ENCODE peak calls at places on chromosomes 4 and X, in seven cellular contexts. One of them, this sample, is unnamed.

GRCh38 chr4:149486861-149487260 is 328.8 kb downstream of the IQCM start:
- DNase-seq in right lobe of liver: no peak
- DNase-seq in adrenal gland: no peak
- DNase-seq in Peyer's patch: no peak
- DNase-seq in heart left ventricle: no peak
- DNase-seq in HepG2: no peak
- DNase-seq in suprapubic skin: no peak
- DNase-seq in this sample: no peak

GRCh38 chr4:122700178-122700725 is 32.3 kb upstream of the BBS12 start:
- DNase-seq in Peyer's patch: peak
- DNase-seq in suprapubic skin: no peak
- DNase-seq in adrenal gland: peak
- DNase-seq in heart left ventricle: peak
- DNase-seq in HepG2: peak
- DNase-seq in right lobe of liver: peak
- DNase-seq in this sample: no peak

GRCh38 chrX:50470103-50471031 is at the start of gene DGKK:
- DNase-seq in adrenal gland: no peak
- DNase-seq in heart left ventricle: peak
- DNase-seq in Peyer's patch: no peak
- DNase-seq in right lobe of liver: peak
- DNase-seq in suprapubic skin: no peak
- DNase-seq in HepG2: peak
- DNase-seq in this sample: no peak

GRCh38 chrX:150507251-150507856 is 61.1 kb upstream of the MTM1 start:
- DNase-seq in right lobe of liver: no peak
- DNase-seq in adrenal gland: peak
- DNase-seq in Peyer's patch: peak
- DNase-seq in heart left ventricle: no peak
- DNase-seq in suprapubic skin: no peak
- DNase-seq in HepG2: no peak
- DNase-seq in this sample: peak

GRCh38 chr4:126611900-126612299 is 1020.9 kb upstream of the INTU start:
- DNase-seq in right lobe of liver: no peak
- DNase-seq in suprapubic skin: no peak
- DNase-seq in adrenal gland: no peak
- DNase-seq in heart left ventricle: no peak
- DNase-seq in HepG2: no peak
- DNase-seq in Peyer's patch: no peak
- DNase-seq in this sample: no peak

GRCh38 chr4:128177376-128177959 is 110.1 kb downstream of the PGRMC2 start:
- DNase-seq in right lobe of liver: no peak
- DNase-seq in HepG2: no peak
- DNase-seq in heart left ventricle: no peak
- DNase-seq in suprapubic skin: no peak
- DNase-seq in Peyer's patch: no peak
- DNase-seq in adrenal gland: no peak
- DNase-seq in this sample: no peak

GRCh38 chrX:50103866-50104566 is 96.8 kb downstream of the AKAP4 start:
- DNase-seq in right lobe of liver: no peak
- DNase-seq in HepG2: no peak
- DNase-seq in adrenal gland: peak
- DNase-seq in Peyer's patch: no peak
- DNase-seq in heart left ventricle: no peak
- DNase-seq in suprapubic skin: no peak
- DNase-seq in this sample: no peak

GRCh38 chrX:11597479-11597878 is 68.2 kb downstream of the ARHGAP6 start:
- DNase-seq in heart left ventricle: no peak
- DNase-seq in suprapubic skin: no peak
- DNase-seq in HepG2: no peak
- DNase-seq in right lobe of liver: no peak
- DNase-seq in Peyer's patch: no peak
- DNase-seq in adrenal gland: no peak
- DNase-seq in this sample: no peak

GRCh38 chr4:99651370-99651769 is 6.3 kb downstream of the C4orf54 start:
- DNase-seq in adrenal gland: no peak
- DNase-seq in heart left ventricle: no peak
- DNase-seq in right lobe of liver: no peak
- DNase-seq in Peyer's patch: no peak
- DNase-seq in HepG2: no peak
- DNase-seq in suprapubic skin: no peak
- DNase-seq in this sample: peak

GRCh38 chr4:126779446-126780166 is 853.2 kb upstream of the INTU start:
- DNase-seq in right lobe of liver: peak
- DNase-seq in suprapubic skin: no peak
- DNase-seq in adrenal gland: no peak
- DNase-seq in heart left ventricle: no peak
- DNase-seq in Peyer's patch: no peak
- DNase-seq in HepG2: no peak
- DNase-seq in this sample: no peak

GRCh38 chr4:122831515-122832196 is 5.0 kb downstream of the FGF2 start:
- DNase-seq in HepG2: no peak
- DNase-seq in suprapubic skin: no peak
- DNase-seq in right lobe of liver: no peak
- DNase-seq in Peyer's patch: no peak
- DNase-seq in heart left ventricle: no peak
- DNase-seq in adrenal gland: no peak
- DNase-seq in this sample: no peak

DNA sequence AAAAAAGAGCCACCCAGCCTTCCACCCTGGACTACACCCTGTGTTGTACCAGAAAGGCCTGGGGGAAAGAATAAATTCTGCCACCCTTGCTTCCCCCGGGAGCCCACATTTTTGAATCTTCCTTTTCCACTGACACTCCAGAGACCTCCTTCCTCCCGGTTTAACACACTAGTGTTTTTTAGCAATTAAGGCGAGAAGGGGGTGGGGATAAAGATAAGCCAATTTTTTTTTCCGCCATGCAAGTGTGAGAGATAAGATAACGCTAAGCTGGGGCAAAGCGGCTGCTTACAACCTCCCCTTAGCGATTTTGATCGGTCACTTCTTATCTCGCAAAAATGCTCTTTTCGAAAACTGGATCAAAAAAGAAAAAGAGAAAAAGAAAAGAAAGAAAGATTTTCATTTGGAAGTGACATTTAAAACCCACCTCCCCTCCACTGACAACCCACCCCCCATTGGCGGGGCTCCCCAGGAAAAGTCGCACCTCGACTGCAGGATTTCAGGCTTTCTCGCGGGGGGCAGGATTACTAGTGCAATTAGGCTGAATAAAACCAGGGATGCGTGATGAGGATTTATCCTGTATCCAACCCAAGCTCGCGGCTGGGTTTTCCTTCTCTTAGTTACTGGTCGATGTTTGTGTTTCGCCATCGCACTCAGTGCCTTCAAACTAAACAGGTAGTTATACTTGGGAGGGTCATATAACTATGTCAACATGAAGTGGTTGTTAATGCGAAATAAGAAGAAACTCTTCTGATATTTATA is 6.0 kb upstream of the BCOR start:
- DNase-seq in HepG2: no peak
- DNase-seq in Peyer's patch: no peak
- DNase-seq in adrenal gland: no peak
- DNase-seq in right lobe of liver: no peak
- DNase-seq in suprapubic skin: no peak
- DNase-seq in heart left ventricle: no peak
- DNase-seq in this sample: no peak
- H3K4me3 ChIP-seq in HepG2: no peak
- H3K4me3 ChIP-seq in Peyer's patch: peak
- H3K4me3 ChIP-seq in adrenal gland: no peak
- H3K4me3 ChIP-seq in right lobe of liver: no peak
- H3K4me3 ChIP-seq in suprapubic skin: no peak
- H3K4me3 ChIP-seq in heart left ventricle: no peak
- H3K4me3 ChIP-seq in this sample: no peak

GRCh38 chr4:15479089-15479912 is 9.6 kb downstream of the CC2D2A start:
- DNase-seq in right lobe of liver: peak
- DNase-seq in suprapubic skin: no peak
- DNase-seq in adrenal gland: peak
- DNase-seq in heart left ventricle: no peak
- DNase-seq in Peyer's patch: peak
- DNase-seq in HepG2: peak
- DNase-seq in this sample: no peak
- TF ChIP-seq POLR2A in right lobe of liver: no peak
- TF ChIP-seq POLR2A in suprapubic skin: no peak
- TF ChIP-seq POLR2A in adrenal gland: no peak
- TF ChIP-seq POLR2A in heart left ventricle: no peak
- TF ChIP-seq POLR2A in Peyer's patch: no peak
- TF ChIP-seq POLR2A in HepG2: peak
- TF ChIP-seq POLR2A in this sample: no peak

GRCh38 chr4:35912174-35912573 is 332.1 kb downstream of the ARAP2 start:
- DNase-seq in heart left ventricle: no peak
- DNase-seq in Peyer's patch: no peak
- DNase-seq in suprapubic skin: no peak
- DNase-seq in HepG2: no peak
- DNase-seq in adrenal gland: no peak
- DNase-seq in right lobe of liver: no peak
- DNase-seq in this sample: no peak
- H3K4me3 ChIP-seq in heart left ventricle: no peak
- H3K4me3 ChIP-seq in Peyer's patch: no peak
- H3K4me3 ChIP-seq in suprapubic skin: no peak
- H3K4me3 ChIP-seq in HepG2: no peak
- H3K4me3 ChIP-seq in adrenal gland: no peak
- H3K4me3 ChIP-seq in right lobe of liver: no peak
- H3K4me3 ChIP-seq in this sample: no peak

DNA sequence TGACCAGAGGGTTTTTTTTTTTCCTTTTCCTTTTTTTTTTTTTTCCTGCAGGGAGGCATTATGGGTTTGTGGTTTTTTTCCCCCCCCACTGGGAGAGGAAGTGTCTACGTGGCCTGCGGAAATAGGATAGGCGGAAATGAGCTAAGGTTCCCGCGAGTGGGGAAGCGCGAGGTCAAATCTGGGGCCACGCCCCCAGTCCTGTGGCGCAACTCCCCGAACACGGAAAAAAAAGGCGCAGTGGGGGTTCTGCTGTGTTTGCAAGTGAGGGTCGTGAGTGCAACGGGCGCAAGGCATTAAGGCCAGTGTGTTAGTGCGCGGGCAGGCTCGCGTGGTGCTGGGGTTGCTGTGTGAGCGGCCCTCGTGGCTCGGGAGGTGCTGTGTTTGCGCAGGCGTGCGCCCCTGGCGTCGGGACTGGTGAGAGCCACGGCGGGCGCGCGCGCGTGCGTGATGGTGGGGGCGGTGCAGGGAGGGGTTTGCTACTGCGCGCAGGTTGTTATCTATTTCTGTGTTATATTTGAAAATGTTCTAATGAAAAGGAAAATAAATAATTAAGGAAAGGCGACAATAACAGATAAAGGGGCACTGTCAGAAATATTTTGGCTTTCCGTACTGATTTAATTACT is 685 bp upstream of the MORF4L2 start:
- DNase-seq in right lobe of liver: peak
- DNase-seq in HepG2: no peak
- DNase-seq in suprapubic skin: peak
- DNase-seq in adrenal gland: peak
- DNase-seq in Peyer's patch: peak
- DNase-seq in heart left ventricle: peak
- DNase-seq in this sample: peak
- TF ChIP-seq POLR2A in right lobe of liver: peak
- TF ChIP-seq POLR2A in HepG2: peak
- TF ChIP-seq POLR2A in suprapubic skin: peak
- TF ChIP-seq POLR2A in adrenal gland: peak
- TF ChIP-seq POLR2A in Peyer's patch: peak
- TF ChIP-seq POLR2A in heart left ventricle: no peak
- TF ChIP-seq POLR2A in this sample: no peak

DNA sequence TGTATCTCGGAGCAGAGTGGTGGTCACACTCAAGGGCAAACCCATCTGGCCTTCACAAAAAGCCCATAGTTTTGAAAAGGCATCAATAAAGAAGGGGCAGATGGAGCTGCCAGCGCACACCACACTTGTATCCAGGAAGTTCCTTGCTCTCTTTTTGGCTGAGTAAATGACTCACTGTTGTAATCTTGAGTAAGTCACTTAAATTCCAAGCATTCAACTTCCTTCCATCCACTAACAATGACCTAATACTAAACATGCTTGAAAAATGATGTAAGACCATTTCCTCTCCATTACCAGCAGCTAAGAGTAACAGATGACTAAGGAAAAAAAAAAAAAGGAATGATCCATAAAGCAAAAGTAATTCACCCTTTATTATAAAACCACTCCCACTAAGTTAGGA is 32.4 kb upstream of the MYOZ2 start:
- DNase-seq in suprapubic skin: no peak
- DNase-seq in HepG2: peak
- DNase-seq in right lobe of liver: no peak
- DNase-seq in adrenal gland: no peak
- DNase-seq in Peyer's patch: no peak
- DNase-seq in heart left ventricle: no peak
- DNase-seq in this sample: no peak
- H3K4me3 ChIP-seq in suprapubic skin: no peak
- H3K4me3 ChIP-seq in HepG2: no peak
- H3K4me3 ChIP-seq in right lobe of liver: no peak
- H3K4me3 ChIP-seq in adrenal gland: no peak
- H3K4me3 ChIP-seq in Peyer's patch: no peak
- H3K4me3 ChIP-seq in heart left ventricle: no peak
- H3K4me3 ChIP-seq in this sample: no peak

DNA sequence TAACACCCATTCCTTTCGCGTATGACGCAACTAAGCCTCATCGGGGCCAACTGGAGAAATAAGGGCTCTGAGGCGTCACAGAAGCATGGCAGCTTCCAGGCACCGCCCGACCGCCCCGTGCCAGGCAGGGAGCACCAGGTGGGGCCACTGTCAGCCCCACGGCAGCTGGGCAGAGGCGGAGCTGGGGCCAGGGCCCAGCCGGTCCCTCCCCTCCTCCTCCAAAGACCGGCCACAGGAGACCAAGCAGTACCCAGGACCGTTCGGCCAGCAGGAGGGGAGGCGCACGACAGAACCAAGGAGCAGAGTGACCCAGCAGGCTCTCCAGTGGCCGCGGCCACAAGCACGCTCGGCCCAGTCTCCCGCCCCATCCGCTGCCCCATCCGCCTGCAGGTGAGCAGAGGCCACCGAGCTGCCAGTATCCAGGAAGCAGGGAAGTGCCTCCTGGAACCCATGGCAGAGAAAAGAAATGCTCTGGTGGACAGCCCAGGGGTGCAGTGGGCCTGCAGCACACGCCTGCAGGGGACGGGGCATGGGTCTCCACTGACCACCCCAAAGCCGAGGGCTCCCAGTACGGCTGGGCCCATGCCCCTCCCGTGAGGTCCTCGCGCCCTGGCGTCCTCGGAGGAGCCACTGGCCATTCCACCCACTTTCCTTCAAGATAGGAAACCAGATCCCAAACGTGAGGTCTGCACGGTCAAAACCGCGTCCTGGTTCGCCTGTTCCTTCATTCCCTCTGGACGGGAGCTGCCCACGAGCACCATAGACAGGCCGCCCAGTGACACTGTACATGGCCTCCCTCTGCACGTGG is 9.6 kb downstream of the CTBP1 start:
- DNase-seq in suprapubic skin: peak
- DNase-seq in Peyer's patch: peak
- DNase-seq in HepG2: no peak
- DNase-seq in heart left ventricle: peak
- DNase-seq in right lobe of liver: peak
- DNase-seq in adrenal gland: peak
- DNase-seq in this sample: no peak
- TF ChIP-seq POLR2A in suprapubic skin: no peak
- TF ChIP-seq POLR2A in Peyer's patch: no peak
- TF ChIP-seq POLR2A in HepG2: no peak
- TF ChIP-seq POLR2A in heart left ventricle: no peak
- TF ChIP-seq POLR2A in right lobe of liver: no peak
- TF ChIP-seq POLR2A in adrenal gland: no peak
- TF ChIP-seq POLR2A in this sample: no peak

GRCh38 chr4:41060352-41061318 is 153.7 kb downstream of the APBB2 start:
- DNase-seq in right lobe of liver: no peak
- DNase-seq in heart left ventricle: no peak
- DNase-seq in HepG2: no peak
- DNase-seq in Peyer's patch: no peak
- DNase-seq in adrenal gland: no peak
- DNase-seq in suprapubic skin: no peak
- DNase-seq in this sample: peak
- H3K4me3 ChIP-seq in right lobe of liver: no peak
- H3K4me3 ChIP-seq in heart left ventricle: no peak
- H3K4me3 ChIP-seq in HepG2: no peak
- H3K4me3 ChIP-seq in Peyer's patch: no peak
- H3K4me3 ChIP-seq in adrenal gland: no peak
- H3K4me3 ChIP-seq in suprapubic skin: no peak
- H3K4me3 ChIP-seq in this sample: no peak

This sample was measured in lower leg skin.